ENCODE peak calls at places on chromosomes 4 and X, in nine cellular contexts. S is K562, C is small intestine, T is PC-3, R is keratinocyte, I is mesenchymal stem cell, L is cardiac muscle cell, K is dorsolateral prefrontal cortex, P is A549. Z is an unnamed sample.

GRCh38 chrX:138018145-138018799 is 452.3 kb downstream of the ZIC3 start:
- DNase-seq in K (no peak), I (no peak), R (no peak), S (no peak), P (no peak), C (no peak), T (peak), L (no peak), Z (no peak)

GRCh38 chrX:74023203-74023602 is 280.8 kb upstream of the ZCCHC13 start:
- DNase-seq in T (no peak), P (no peak), S (no peak), R (no peak), L (no peak), I (no peak), C (no peak), K (no peak), Z (no peak)

GRCh38 chrX:97597954-97598353 is 714.2 kb downstream of the RPA4 start:
- DNase-seq in R (no peak), C (no peak), K (no peak), I (no peak), L (no peak), T (no peak), S (no peak), P (no peak), Z (peak)

GRCh38 chr4:164509951-164510350 is 244.0 kb upstream of the SMIM31 start:
- DNase-seq in C (no peak), R (no peak), I (no peak), P (no peak), K (no peak), T (peak), L (no peak), S (no peak), Z (no peak)

GRCh38 chr4:56626963-56627362 is 54.1 kb downstream of the HOPX start:
- DNase-seq in K (no peak), S (no peak), P (no peak), I (no peak), R (no peak), L (no peak), C (no peak), T (peak), Z (no peak)

GRCh38 chr4:176753049-176753448 is 39.7 kb downstream of the VEGFC start:
- DNase-seq in K (no peak), L (peak), I (peak), P (no peak), C (no peak), T (peak), S (no peak), R (no peak), Z (no peak)

GRCh38 chr4:40152642-40153041 is 44.2 kb upstream of the RHOH start:
- DNase-seq in K (no peak), S (no peak), L (no peak), T (no peak), C (peak), P (no peak), R (no peak), I (no peak), Z (no peak)

GRCh38 chr4:189001283-189001970 is 862.2 kb downstream of the TRIML1 start:
- DNase-seq in S (no peak), L (no peak), K (no peak), I (no peak), R (no peak), T (no peak), C (no peak), P (no peak), Z (no peak)

GRCh38 chr4:4501678-4502077 is 40.2 kb downstream of the STX18 start:
- DNase-seq in P (no peak), C (no peak), R (no peak), T (no peak), I (no peak), K (no peak), L (no peak), S (no peak), Z (no peak)

GRCh38 chrX:13898603-13899002 is 81.7 kb upstream of the GPM6B start:
- DNase-seq in I (no peak), S (no peak), K (no peak), R (peak), P (no peak), T (peak), C (no peak), L (no peak), Z (no peak)

GRCh38 chr4:140176735-140177134 is 22.8 kb upstream of the MAML3 start:
- DNase-seq in C (no peak), R (no peak), L (no peak), I (peak), K (no peak), S (no peak), T (peak), P (no peak), Z (no peak)

GRCh38 chr4:88225216-88226107 is 58.9 kb downstream of the PPM1K start:
- DNase-seq in K (no peak), R (no peak), C (no peak), T (no peak), P (no peak), I (peak), L (peak), S (no peak), Z (no peak)

GRCh38 chr4:38145033-38145673 is 185.0 kb downstream of the PTTG2 start:
- DNase-seq in S (no peak), K (no peak), T (no peak), I (no peak), R (no peak), P (no peak), C (no peak), L (no peak), Z (no peak)

GRCh38 chrX:118370921-118371624 is 25.2 kb downstream of the WDR44 start:
- DNase-seq in I (peak), C (no peak), T (no peak), K (no peak), R (no peak), S (no peak), L (peak), P (no peak), Z (no peak)

GRCh38 chr4:110982486-110982885 is 359.6 kb upstream of the PITX2 start:
- DNase-seq in I (no peak), T (no peak), C (no peak), R (no peak), K (no peak), S (no peak), L (no peak), P (no peak), Z (no peak)

GRCh38 chrX:84339507-84340364 is 151.7 kb upstream of the RPS6KA6 start:
- DNase-seq in L (peak), T (peak), I (peak), P (peak), R (no peak), C (peak), K (no peak), S (peak), Z (no peak)

GRCh38 chr4:48575964-48576363 is 85.9 kb downstream of the ZAR1 start:
- DNase-seq in R (no peak), C (no peak), I (peak), P (no peak), T (peak), L (peak), S (no peak), K (no peak), Z (no peak)

GRCh38 chr4:82430193-82431025 is at the start of the genes ENOPH1 and HNRNPDL:
- DNase-seq in S (peak), T (peak), P (peak), I (peak), L (peak), C (peak), R (no peak), K (peak), Z (peak)

GRCh38 chr4:2395038-2395437 is 23.4 kb downstream of the ZFYVE28 start:
- DNase-seq in I (no peak), R (no peak), S (no peak), L (peak), K (no peak), C (no peak), P (no peak), T (no peak), Z (no peak)

GRCh38 chr4:126604273-126604867 is 1028.4 kb upstream of the INTU start:
- DNase-seq in K (no peak), S (peak), R (no peak), L (peak), T (peak), P (peak), I (peak), C (peak), Z (no peak)

GRCh38 chrX:115972717-115973116 is 197.8 kb upstream of the AGTR2 start:
- DNase-seq in K (no peak), C (no peak), R (no peak), I (peak), T (no peak), P (no peak), L (peak), S (no peak), Z (no peak)

GRCh38 chrX:2485460-2485753 is 15.4 kb downstream of the DHRSX start:
- DNase-seq in S (no peak), I (no peak), P (no peak), R (no peak), K (no peak), C (no peak), T (no peak), L (peak), Z (no peak)
- H3K27ac ChIP-seq in S (no peak), I (peak), P (no peak), R (peak), K (peak), C (peak), T (no peak), L (no peak), Z (no peak)

GRCh38 chr4:57926311-57926710 is 816.1 kb upstream of the IGFBP7 start:
- DNase-seq in T (no peak), K (no peak), L (no peak), C (no peak), S (no peak), R (no peak), I (no peak), P (no peak), Z (no peak)
- H3K27ac ChIP-seq in T (no peak), K (no peak), L (no peak), C (no peak), S (no peak), R (no peak), I (no peak), P (no peak), Z (no peak)

GRCh38 chr4:127782275-127783025 is at the start of gene HSPA4L:
- DNase-seq in R (no peak), S (no peak), P (peak), C (peak), T (peak), L (no peak), I (peak), K (peak), Z (no peak)
- H3K27ac ChIP-seq in R (peak), S (peak), P (peak), C (peak), T (peak), L (no peak), I (no peak), K (peak), Z (no peak)

DNA sequence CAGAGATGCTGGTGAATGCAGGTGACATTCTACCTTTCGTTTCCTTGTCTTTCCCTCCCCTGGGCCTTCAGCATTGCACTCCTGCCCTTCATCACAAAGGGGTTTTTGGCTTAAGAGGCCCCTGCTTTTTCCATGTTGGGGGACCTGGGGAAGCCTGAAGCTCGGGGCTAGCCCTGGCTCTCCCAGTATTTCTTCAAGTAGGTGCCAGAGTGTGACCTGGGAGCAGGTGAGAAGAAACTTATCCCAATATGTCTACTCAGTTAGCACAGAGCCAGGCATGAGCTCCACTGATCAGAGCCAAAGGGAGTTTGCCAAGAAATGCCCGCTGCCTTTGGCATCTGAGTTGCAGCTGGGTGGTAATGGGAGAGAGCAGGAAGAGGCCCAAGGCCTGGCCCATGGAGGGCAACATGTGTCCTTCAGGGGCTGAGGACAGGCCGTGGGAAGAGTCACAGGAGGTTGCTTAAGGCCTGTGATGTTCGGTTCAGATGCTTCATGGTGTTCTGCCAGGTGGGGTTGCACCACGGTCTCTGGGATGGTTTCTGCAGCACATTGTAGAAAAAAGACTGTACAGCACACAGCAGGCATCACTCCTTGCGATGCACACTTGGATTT is 7.6 kb downstream of the PRRG3 start:
- DNase-seq in L (no peak), I (no peak), T (no peak), R (no peak), S (no peak), K (no peak), C (no peak), P (no peak), Z (no peak)
- H3K27ac ChIP-seq in L (peak), I (no peak), T (no peak), R (no peak), S (no peak), K (no peak), C (no peak), P (no peak), Z (no peak)

Z was measured in iPS DF 6.9.